ENCODE peak calls at places on chromosomes 6 and 20, in six cellular contexts. One of them, this sample, is unnamed.

GRCh38 chr20:47568019-47568418 is 66.3 kb downstream of the NCOA3 start:
- DNase-seq in cardiac fibroblast: peak
- DNase-seq in B cell: no peak
- DNase-seq in WTC11: no peak
- DNase-seq in heart left ventricle: peak
- DNase-seq in dorsolateral prefrontal cortex: no peak
- DNase-seq in this sample: no peak

GRCh38 chr20:61966492-61967244 is 99.0 kb downstream of the TAF4 start:
- DNase-seq in cardiac fibroblast: no peak
- DNase-seq in WTC11: no peak
- DNase-seq in heart left ventricle: no peak
- DNase-seq in dorsolateral prefrontal cortex: no peak
- DNase-seq in B cell: no peak
- DNase-seq in this sample: no peak

GRCh38 chr20:64071341-64072332 is 7.7 kb downstream of the RGS19 start:
- DNase-seq in cardiac fibroblast: no peak
- DNase-seq in heart left ventricle: no peak
- DNase-seq in dorsolateral prefrontal cortex: no peak
- DNase-seq in WTC11: no peak
- DNase-seq in B cell: no peak
- DNase-seq in this sample: no peak

GRCh38 chr20:7458459-7458858 is 481.8 kb downstream of the HAO1 start:
- DNase-seq in B cell: no peak
- DNase-seq in WTC11: no peak
- DNase-seq in heart left ventricle: no peak
- DNase-seq in dorsolateral prefrontal cortex: no peak
- DNase-seq in cardiac fibroblast: no peak
- DNase-seq in this sample: no peak

GRCh38 chr20:63469019-63469712 is 3.3 kb downstream of the KCNQ2 start:
- DNase-seq in cardiac fibroblast: no peak
- DNase-seq in dorsolateral prefrontal cortex: no peak
- DNase-seq in WTC11: no peak
- DNase-seq in heart left ventricle: no peak
- DNase-seq in B cell: no peak
- DNase-seq in this sample: no peak

GRCh38 chr20:51412333-51412761 is 130.2 kb downstream of the NFATC2 start:
- DNase-seq in B cell: no peak
- DNase-seq in cardiac fibroblast: peak
- DNase-seq in heart left ventricle: peak
- DNase-seq in WTC11: no peak
- DNase-seq in dorsolateral prefrontal cortex: no peak
- DNase-seq in this sample: no peak

GRCh38 chr6:30213999-30214982 is 1.1 kb upstream of the TRIM26 start:
- DNase-seq in heart left ventricle: peak
- DNase-seq in dorsolateral prefrontal cortex: peak
- DNase-seq in WTC11: peak
- DNase-seq in B cell: peak
- DNase-seq in cardiac fibroblast: peak
- DNase-seq in this sample: peak

GRCh38 chr6:120198033-120198432 is 848.5 kb upstream of the MAN1A1 start:
- DNase-seq in cardiac fibroblast: peak
- DNase-seq in dorsolateral prefrontal cortex: no peak
- DNase-seq in heart left ventricle: no peak
- DNase-seq in WTC11: no peak
- DNase-seq in B cell: no peak
- DNase-seq in this sample: no peak

GRCh38 chr20:309841-310644 is 12.7 kb downstream of the ZCCHC3 start:
- DNase-seq in WTC11: peak
- DNase-seq in heart left ventricle: peak
- DNase-seq in B cell: peak
- DNase-seq in dorsolateral prefrontal cortex: peak
- DNase-seq in cardiac fibroblast: peak
- DNase-seq in this sample: peak

GRCh38 chr6:107673076-107673494 is 151.0 kb downstream of the SCML4 start:
- DNase-seq in heart left ventricle: peak
- DNase-seq in B cell: no peak
- DNase-seq in WTC11: no peak
- DNase-seq in dorsolateral prefrontal cortex: no peak
- DNase-seq in cardiac fibroblast: peak
- DNase-seq in this sample: no peak

GRCh38 chr20:63706852-63707557 is 771 bp downstream of the ARFRP1 start:
- DNase-seq in cardiac fibroblast: peak
- DNase-seq in dorsolateral prefrontal cortex: peak
- DNase-seq in B cell: peak
- DNase-seq in WTC11: peak
- DNase-seq in heart left ventricle: peak
- DNase-seq in this sample: peak

GRCh38 chr20:4243071-4243470 is 227.7 kb upstream of the RNF24 start:
- DNase-seq in heart left ventricle: no peak
- DNase-seq in WTC11: peak
- DNase-seq in cardiac fibroblast: no peak
- DNase-seq in dorsolateral prefrontal cortex: no peak
- DNase-seq in B cell: no peak
- DNase-seq in this sample: peak

DNA sequence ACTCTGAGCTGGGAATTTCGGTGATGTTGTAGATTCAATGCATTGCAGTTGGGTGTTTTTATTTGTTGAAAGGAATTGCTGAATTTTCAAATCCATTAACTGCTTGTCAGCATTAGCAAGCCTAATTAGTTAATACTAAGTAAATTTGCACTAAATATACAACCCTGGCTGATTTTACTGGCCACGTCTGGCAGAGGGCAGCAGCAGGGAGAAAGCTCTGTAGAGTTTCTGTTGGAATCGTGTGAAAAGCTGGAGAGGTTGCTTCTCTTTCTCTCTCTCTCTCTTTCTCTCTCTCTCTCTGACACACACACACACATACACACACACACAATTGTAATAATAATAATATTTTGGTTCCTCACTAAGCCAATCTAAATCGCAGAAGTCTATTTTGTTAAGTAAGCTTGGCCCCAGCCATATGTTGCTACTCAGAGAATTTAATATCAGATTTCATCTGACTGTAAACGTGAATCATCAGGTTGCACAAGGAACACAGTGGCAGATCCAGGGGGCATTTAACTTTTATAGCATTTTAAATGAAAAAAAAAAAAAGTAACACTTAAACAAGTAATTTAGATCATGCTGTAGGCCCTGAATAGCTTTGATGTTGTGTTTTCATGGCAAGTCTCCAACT is 289.5 kb downstream of the ESR1 start:
- DNase-seq in B cell: no peak
- DNase-seq in heart left ventricle: no peak
- DNase-seq in WTC11: no peak
- DNase-seq in cardiac fibroblast: peak
- DNase-seq in dorsolateral prefrontal cortex: no peak
- DNase-seq in this sample: no peak
- TF ChIP-seq CTCF in B cell: no peak
- TF ChIP-seq CTCF in heart left ventricle: no peak
- TF ChIP-seq CTCF in WTC11: no peak
- TF ChIP-seq CTCF in cardiac fibroblast: peak
- TF ChIP-seq CTCF in dorsolateral prefrontal cortex: no peak
- TF ChIP-seq CTCF in this sample: no peak

DNA sequence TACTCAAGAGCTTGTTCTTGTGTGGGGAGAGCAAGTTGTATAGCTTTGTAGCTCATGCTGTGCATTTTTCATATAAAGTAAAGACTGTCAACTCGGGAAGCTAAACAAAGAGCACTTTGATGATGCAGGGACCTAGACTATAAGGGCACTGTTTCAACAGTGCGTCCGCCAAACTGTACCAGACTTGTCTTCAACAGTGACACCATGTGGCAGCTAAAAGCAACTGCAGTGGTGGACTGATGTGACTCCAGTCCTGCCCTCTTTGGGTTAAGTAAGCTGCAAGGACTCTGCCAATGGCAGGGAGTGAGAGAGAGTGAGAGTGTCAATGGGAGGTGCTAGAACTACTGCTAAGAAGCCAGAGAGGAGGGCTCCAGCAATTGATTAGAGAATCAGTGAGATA is 48.1 kb upstream of the MC3R start:
- DNase-seq in B cell: no peak
- DNase-seq in dorsolateral prefrontal cortex: no peak
- DNase-seq in cardiac fibroblast: peak
- DNase-seq in WTC11: no peak
- DNase-seq in heart left ventricle: no peak
- DNase-seq in this sample: no peak
- TF ChIP-seq CTCF in B cell: peak
- TF ChIP-seq CTCF in dorsolateral prefrontal cortex: no peak
- TF ChIP-seq CTCF in cardiac fibroblast: peak
- TF ChIP-seq CTCF in WTC11: no peak
- TF ChIP-seq CTCF in heart left ventricle: no peak
- TF ChIP-seq CTCF in this sample: peak

DNA sequence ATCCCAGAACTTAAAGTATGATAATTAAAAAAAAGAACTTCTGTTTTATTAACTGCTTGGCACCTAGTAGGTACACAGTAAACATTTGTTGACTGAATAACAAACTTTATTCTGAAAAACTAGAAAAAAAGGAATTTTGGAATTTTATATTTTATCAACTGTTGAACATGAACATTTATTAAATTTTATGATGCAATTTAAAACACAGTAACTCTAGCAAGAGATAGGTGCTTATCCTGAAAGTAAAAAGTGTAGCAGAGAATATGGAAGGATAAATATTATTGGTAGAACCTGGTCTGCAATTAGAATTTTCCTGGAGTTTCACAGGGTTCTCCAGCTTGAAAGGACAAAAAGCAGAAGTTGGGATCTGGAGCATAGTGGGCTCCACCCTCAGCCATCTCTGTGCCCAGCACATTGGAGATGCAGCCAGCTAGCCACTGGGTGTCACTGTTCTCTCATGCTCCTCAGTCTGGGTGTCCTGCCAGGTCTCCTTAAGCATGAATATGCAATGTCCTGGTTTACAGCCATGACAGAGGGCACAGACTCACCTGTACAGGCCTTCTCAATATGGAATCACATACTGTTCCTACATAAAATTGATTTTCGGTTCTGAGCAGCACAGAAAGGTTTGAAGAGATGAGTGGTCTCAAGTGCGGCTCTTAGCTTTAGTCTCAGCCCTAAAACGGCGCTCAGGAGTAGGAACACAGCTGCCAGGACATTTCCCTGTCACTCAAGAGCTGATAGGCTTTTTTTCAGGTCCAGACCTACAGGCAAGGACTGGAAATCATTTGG is 31.7 kb upstream of the IL20RA start:
- DNase-seq in heart left ventricle: peak
- DNase-seq in B cell: peak
- DNase-seq in dorsolateral prefrontal cortex: peak
- DNase-seq in cardiac fibroblast: peak
- DNase-seq in WTC11: peak
- DNase-seq in this sample: peak
- TF ChIP-seq CTCF in heart left ventricle: peak
- TF ChIP-seq CTCF in B cell: peak
- TF ChIP-seq CTCF in dorsolateral prefrontal cortex: no peak
- TF ChIP-seq CTCF in cardiac fibroblast: peak
- TF ChIP-seq CTCF in WTC11: peak
- TF ChIP-seq CTCF in this sample: peak

GRCh38 chr6:6384520-6384919 is 64.1 kb upstream of the F13A1 start:
- DNase-seq in heart left ventricle: no peak
- DNase-seq in WTC11: no peak
- DNase-seq in cardiac fibroblast: no peak
- DNase-seq in dorsolateral prefrontal cortex: no peak
- DNase-seq in B cell: no peak
- DNase-seq in this sample: no peak
- TF ChIP-seq CTCF in heart left ventricle: no peak
- TF ChIP-seq CTCF in WTC11: no peak
- TF ChIP-seq CTCF in cardiac fibroblast: no peak
- TF ChIP-seq CTCF in dorsolateral prefrontal cortex: no peak
- TF ChIP-seq CTCF in B cell: no peak
- TF ChIP-seq CTCF in this sample: no peak

GRCh38 chr6:76876922-76877553 is 586.3 kb downstream of the HTR1B start:
- DNase-seq in cardiac fibroblast: peak
- DNase-seq in WTC11: peak
- DNase-seq in heart left ventricle: peak
- DNase-seq in B cell: no peak
- DNase-seq in dorsolateral prefrontal cortex: no peak
- DNase-seq in this sample: peak
- TF ChIP-seq CTCF in cardiac fibroblast: peak
- TF ChIP-seq CTCF in WTC11: peak
- TF ChIP-seq CTCF in heart left ventricle: peak
- TF ChIP-seq CTCF in B cell: no peak
- TF ChIP-seq CTCF in dorsolateral prefrontal cortex: no peak
- TF ChIP-seq CTCF in this sample: peak

GRCh38 chr6:133948472-133948871 is 4.6 kb upstream of the TBPL1 start:
- DNase-seq in heart left ventricle: no peak
- DNase-seq in dorsolateral prefrontal cortex: no peak
- DNase-seq in WTC11: no peak
- DNase-seq in B cell: no peak
- DNase-seq in cardiac fibroblast: no peak
- DNase-seq in this sample: no peak

GRCh38 chr6:133939778-133940667 is 13.0 kb upstream of the TBPL1 start:
- DNase-seq in heart left ventricle: no peak
- DNase-seq in cardiac fibroblast: no peak
- DNase-seq in dorsolateral prefrontal cortex: no peak
- DNase-seq in WTC11: no peak
- DNase-seq in B cell: no peak
- DNase-seq in this sample: no peak

GRCh38 chr6:133947302-133947900 is 5.6 kb upstream of the TBPL1 start:
- DNase-seq in cardiac fibroblast: no peak
- DNase-seq in dorsolateral prefrontal cortex: no peak
- DNase-seq in WTC11: no peak
- DNase-seq in heart left ventricle: no peak
- DNase-seq in B cell: no peak
- DNase-seq in this sample: no peak

GRCh38 chr6:133945158-133945557 is 7.9 kb upstream of the TBPL1 start:
- DNase-seq in WTC11: peak
- DNase-seq in dorsolateral prefrontal cortex: no peak
- DNase-seq in cardiac fibroblast: peak
- DNase-seq in heart left ventricle: no peak
- DNase-seq in B cell: no peak
- DNase-seq in this sample: no peak
- TF ChIP-seq CTCF in WTC11: no peak
- TF ChIP-seq CTCF in dorsolateral prefrontal cortex: no peak
- TF ChIP-seq CTCF in cardiac fibroblast: no peak
- TF ChIP-seq CTCF in heart left ventricle: no peak
- TF ChIP-seq CTCF in B cell: no peak
- TF ChIP-seq CTCF in this sample: no peak

GRCh38 chr20:16069416-16070010 is 503.7 kb downstream of the KIF16B start:
- DNase-seq in dorsolateral prefrontal cortex: no peak
- DNase-seq in B cell: peak
- DNase-seq in cardiac fibroblast: no peak
- DNase-seq in heart left ventricle: no peak
- DNase-seq in WTC11: no peak
- DNase-seq in this sample: no peak
- TF ChIP-seq CTCF in dorsolateral prefrontal cortex: no peak
- TF ChIP-seq CTCF in B cell: no peak
- TF ChIP-seq CTCF in cardiac fibroblast: no peak
- TF ChIP-seq CTCF in heart left ventricle: no peak
- TF ChIP-seq CTCF in WTC11: no peak
- TF ChIP-seq CTCF in this sample: no peak